ENCODE peak calls at places on chromosomes 6 and 20, in eight cellular contexts. T, U, W, J, P, V, Q and Y are unnamed samples.

GRCh38 chr20:407097-407952 is 774 bp upstream of the RBCK1 start:
- DNase-seq in Q (peak), P (peak), J (peak), W (peak), U (peak), T (peak), V (peak), Y (peak)

GRCh38 chr6:87848616-87849015 is 146.6 kb upstream of the AKIRIN2 start:
- DNase-seq in U (no peak), V (peak), P (peak), J (no peak), Q (peak), T (no peak), W (no peak), Y (no peak)

GRCh38 chr20:48658505-48658904 is 169.3 kb downstream of the PREX1 start:
- DNase-seq in J (no peak), Q (no peak), W (no peak), U (no peak), P (no peak), V (no peak), T (no peak), Y (no peak)

GRCh38 chr20:30486103-30486478 is 771.4 kb upstream of the DEFB115 start:
- DNase-seq in P (no peak), U (peak), J (no peak), W (no peak), T (no peak), Q (no peak), V (no peak), Y (no peak)

GRCh38 chr20:513429-513828 is 30.2 kb downstream of the CSNK2A1 start:
- DNase-seq in T (no peak), U (peak), Q (no peak), J (no peak), P (peak), V (no peak), W (no peak), Y (no peak)

GRCh38 chr6:112951829-112952228 is 604.7 kb downstream of the RFPL4B start:
- DNase-seq in W (no peak), U (no peak), T (no peak), Q (no peak), J (no peak), V (no peak), P (peak), Y (no peak)

GRCh38 chr6:143024977-143025376 is 35.7 kb upstream of the AIG1 start:
- DNase-seq in T (no peak), W (no peak), V (no peak), Q (no peak), P (no peak), J (no peak), U (no peak), Y (no peak)

GRCh38 chr6:42332916-42333315 is 115.3 kb upstream of the MRPS10 start:
- DNase-seq in U (no peak), P (no peak), W (no peak), J (no peak), Q (no peak), V (no peak), T (no peak), Y (no peak)

DNA sequence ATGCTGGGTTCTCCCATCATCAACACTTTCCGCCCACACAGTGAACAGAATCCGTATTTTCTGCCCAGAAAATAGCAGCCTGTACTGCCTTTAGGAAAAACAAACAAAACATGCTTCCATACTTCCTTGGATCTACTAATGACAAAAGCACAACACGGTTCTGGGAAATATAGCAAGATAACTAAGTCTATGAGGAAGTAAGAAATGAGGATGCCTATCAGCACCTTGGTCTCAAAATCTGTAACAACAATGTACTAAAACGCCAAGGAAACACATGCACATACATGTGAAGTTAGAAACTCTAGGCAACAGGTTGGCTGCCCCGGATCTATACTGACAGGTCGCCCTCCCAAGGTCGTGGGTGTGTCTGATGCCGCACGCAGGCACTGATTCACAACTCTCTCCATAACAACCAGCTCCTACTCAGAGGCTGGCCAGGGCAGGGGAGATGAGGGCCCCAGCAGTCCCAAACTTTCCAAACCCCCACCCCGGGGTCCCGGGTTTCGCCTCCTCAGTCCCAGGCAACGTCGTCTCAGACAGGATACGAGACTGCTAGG is 710 bp downstream of the BTBD9 start:
- DNase-seq in U (peak), Q (peak), W (no peak), P (peak), V (peak), J (peak), T (peak), Y (peak)
- TF ChIP-seq CTCF in U (no peak), Q (no peak), W (no peak), P (no peak), V (no peak), J (no peak), T (no peak), Y (no peak)

GRCh38 chr20:32675223-32675975 is 1.7 kb upstream of the C20orf203 start:
- DNase-seq in Q (no peak), P (no peak), U (no peak), W (no peak), V (no peak), J (no peak), T (no peak), Y (no peak)
- H3K4me3 ChIP-seq in Q (no peak), P (no peak), U (no peak), W (no peak), V (no peak), J (no peak), T (no peak), Y (no peak)

DNA sequence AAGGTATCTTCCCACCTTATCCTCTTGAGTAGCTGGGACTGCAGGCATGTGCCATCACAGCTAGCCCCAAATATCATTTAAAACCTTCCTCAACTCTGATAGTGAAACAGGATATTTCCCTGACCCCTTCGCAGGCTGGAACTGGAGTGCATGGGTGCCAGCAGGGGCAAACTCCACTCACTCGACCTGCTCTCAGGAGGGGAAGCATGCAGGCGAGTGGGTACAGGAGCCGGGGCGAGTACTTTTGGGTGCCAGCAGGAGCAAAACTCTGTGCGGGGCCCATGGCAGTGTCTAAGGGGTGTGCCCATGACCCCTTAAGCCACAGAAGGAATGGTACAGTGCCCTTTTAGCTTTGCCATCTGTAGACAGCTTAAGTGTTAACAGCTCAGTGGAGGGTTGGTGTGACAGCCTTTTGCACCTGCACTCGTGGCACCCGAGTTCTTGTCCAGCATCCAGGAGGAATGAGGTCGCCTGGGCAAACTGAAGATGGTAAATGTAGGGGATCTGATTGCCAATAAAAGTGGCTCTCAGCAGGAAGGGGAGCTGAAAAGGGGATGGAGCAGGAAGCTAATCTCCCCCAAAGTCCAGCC is 155.1 kb downstream of the CDK19 start:
- DNase-seq in U (no peak), Q (no peak), W (no peak), V (no peak), P (no peak), J (no peak), T (no peak), Y (no peak)
- TF ChIP-seq CTCF in U (no peak), Q (no peak), W (no peak), V (no peak), P (no peak), J (no peak), T (no peak), Y (no peak)

DNA sequence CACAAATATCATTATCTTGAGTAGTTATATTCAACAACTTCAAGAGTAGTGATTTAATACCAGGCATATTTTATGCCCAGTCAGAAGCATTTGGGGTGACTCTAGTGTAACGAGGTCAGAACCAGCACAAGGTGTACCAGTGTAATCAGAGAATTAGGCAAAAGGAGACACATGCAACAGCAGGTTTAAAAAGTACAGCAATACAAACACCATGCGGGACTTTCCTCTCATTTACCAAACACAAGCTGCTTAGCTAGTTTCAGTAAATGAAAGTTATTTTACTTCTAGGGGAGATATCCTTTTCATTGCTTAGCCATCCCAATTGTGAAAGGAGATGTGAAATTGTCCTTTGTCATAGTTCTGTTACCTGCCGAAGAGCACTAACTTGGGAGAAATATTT is 831 bp downstream of the FILIP1 start:
- DNase-seq in V (no peak), P (no peak), J (no peak), T (peak), W (no peak), U (no peak), Q (no peak), Y (no peak)
- H3K4me3 ChIP-seq in V (peak), P (no peak), J (peak), T (no peak), W (peak), U (peak), Q (peak), Y (no peak)